ENCODE peak calls at places on chromosomes 4 and X, in four cellular contexts. V is esophagus muscularis mucosa; Q is CD8-positive, alpha-beta T cell; L is left lung. E is an unnamed sample.

GRCh38 chrX:129843459-129844306 is at the start of gene ZDHHC9:
- DNase-seq in V (peak), Q (peak), L (peak), E (peak)

GRCh38 chr4:141802324-141802723 is 165.9 kb downstream of the IL15 start:
- DNase-seq in L (no peak), V (no peak), Q (no peak), E (no peak)

GRCh38 chr4:1364748-1365147 is 17.7 kb downstream of the UVSSA start:
- DNase-seq in V (no peak), L (no peak), Q (no peak), E (no peak)

GRCh38 chrX:9182041-9182440 is 148.1 kb upstream of the FAM9B start:
- DNase-seq in V (no peak), L (no peak), Q (no peak), E (no peak)

GRCh38 chrX:70553516-70553915 is 108.9 kb downstream of the DLG3 start:
- DNase-seq in V (no peak), Q (no peak), L (no peak), E (no peak)

GRCh38 chr4:3417448-3417847 is 24.3 kb upstream of the HGFAC start:
- DNase-seq in V (no peak), Q (no peak), L (no peak), E (no peak)

GRCh38 chr4:83356899-83357661 is 22.4 kb upstream of the HPSE start:
- DNase-seq in Q (no peak), L (no peak), V (no peak), E (no peak)

GRCh38 chr4:89829470-89830138 is 7.4 kb downstream of the SNCA start:
- DNase-seq in L (peak), Q (no peak), V (no peak), E (no peak)

GRCh38 chr4:38949416-38950051 is 81.9 kb downstream of the FAM114A1 start:
- DNase-seq in L (no peak), Q (peak), V (no peak), E (no peak)

GRCh38 chrX:149871940-149872339 is 9.0 kb upstream of the MAGEA8 start:
- DNase-seq in L (no peak), V (no peak), Q (peak), E (no peak)
- TF ChIP-seq CTCF in L (no peak), V (no peak), Q (no peak), E (peak)

GRCh38 chr4:5469151-5469775 is 239.1 kb downstream of the EVC2 start:
- DNase-seq in L (no peak), V (no peak), Q (peak), E (no peak)
- TF ChIP-seq CTCF in L (no peak), V (no peak), Q (no peak), E (no peak)

GRCh38 chrX:46554942-46555341 is 9.7 kb upstream of the ZNF674 start:
- DNase-seq in Q (no peak), V (no peak), L (no peak), E (no peak)
- TF ChIP-seq CTCF in Q (no peak), V (peak), L (no peak), E (peak)

GRCh38 chrX:53481816-53482485 is 47.8 kb upstream of the HSD17B10 start:
- DNase-seq in Q (peak), V (no peak), L (peak), E (no peak)

GRCh38 chrX:53476371-53476770 is 42.2 kb upstream of the HSD17B10 start:
- DNase-seq in Q (no peak), L (no peak), V (no peak), E (no peak)

GRCh38 chrX:53479295-53479694 is 45.1 kb upstream of the HSD17B10 start:
- DNase-seq in L (no peak), V (no peak), Q (no peak), E (no peak)

GRCh38 chrX:53483838-53484420 is 49.8 kb upstream of the HSD17B10 start:
- DNase-seq in Q (no peak), V (no peak), L (no peak), E (no peak)

DNA sequence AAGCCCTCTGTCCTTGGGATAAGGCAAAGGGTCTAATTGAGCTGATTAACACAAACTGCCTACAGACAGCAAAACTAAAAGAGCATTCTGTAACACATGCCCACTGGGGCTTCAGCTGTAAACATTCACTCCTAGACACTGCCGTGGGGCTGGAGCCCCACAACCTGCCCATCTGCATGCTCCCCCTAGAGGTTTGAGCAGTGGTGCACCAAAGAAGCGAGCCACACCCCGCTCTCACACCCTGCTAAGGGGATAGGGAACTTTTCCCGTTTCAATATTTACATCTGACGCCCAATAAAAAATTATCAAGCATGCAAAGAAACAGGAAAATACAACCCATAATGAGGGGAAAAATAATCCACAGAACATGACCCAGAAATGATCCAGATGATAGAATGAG is 46.9 kb upstream of the HSD17B10 start:
- DNase-seq in L (no peak), Q (no peak), V (no peak), E (no peak)
- TF ChIP-seq CTCF in L (no peak), Q (no peak), V (no peak), E (peak)

E was measured in type B pancreatic cell.